ENCODE peak calls at places on chromosomes 5 and 9, in eight cellular contexts. B is GM23338, O is kidney epithelial cell, C is neural progenitor cell, K is astrocyte, S is gastrocnemius medialis, V is H7, M is bronchial epithelial cell. H is an unnamed sample.

GRCh38 chr9:136596630-136597031 is 50.8 kb upstream of the NOTCH1 start:
- DNase-seq in B (no peak), O (no peak), C (no peak), K (no peak), S (no peak), V (no peak), M (no peak), H (no peak)

GRCh38 chr5:1749346-1750124 is 50.1 kb downstream of the MRPL36 start:
- DNase-seq in B (no peak), O (no peak), C (no peak), K (no peak), S (peak; percentile 1), V (no peak), M (no peak), H (no peak)

GRCh38 chr9:130042406-130042930 is 521 bp downstream of the FNBP1 start:
- DNase-seq in B (peak; percentile 67), O (no peak), C (peak; percentile 76), K (no peak), S (no peak), V (peak; percentile 87), M (no peak), H (peak; percentile 30)

GRCh38 chr5:169213479-169213878 is 87.5 kb downstream of the SLIT3 start:
- DNase-seq in B (no peak), O (no peak), C (no peak), K (peak; percentile 49), S (no peak), V (no peak), M (peak; percentile 15), H (no peak)

GRCh38 chr5:31626604-31627234 is 12.2 kb upstream of the PDZD2 start:
- DNase-seq in B (no peak), O (no peak), C (no peak), K (no peak), S (no peak), V (no peak), M (no peak), H (no peak)

GRCh38 chr5:78669331-78669730 is 20.8 kb upstream of the LHFPL2 start:
- DNase-seq in B (no peak), O (no peak), C (no peak), K (no peak), S (no peak), V (no peak), M (no peak), H (no peak)

GRCh38 chr9:127215266-127216209 is 49.0 kb upstream of the GARNL3 start:
- DNase-seq in B (no peak), O (no peak), C (no peak), K (no peak), S (no peak), V (peak; percentile 13), M (no peak), H (no peak)

GRCh38 chr9:69809304-69809863 is 11.2 kb upstream of the CFAP95 start:
- DNase-seq in B (peak; percentile 83), O (no peak), C (peak; percentile 39), K (no peak), S (no peak), V (peak; percentile 65), M (peak; percentile 29), H (no peak)

GRCh38 chr5:40474250-40474649 is 205.5 kb upstream of the PTGER4 start:
- DNase-seq in B (peak; percentile 30), O (no peak), C (peak; percentile 54), K (no peak), S (no peak), V (no peak), M (no peak), H (no peak)

GRCh38 chr5:95826949-95827595 is 4.5 kb upstream of the GLRX start:
- DNase-seq in B (no peak), O (no peak), C (no peak), K (no peak), S (no peak), V (no peak), M (no peak), H (no peak)

GRCh38 chr5:33338336-33339110 is 102.2 kb upstream of the TARS1 start:
- DNase-seq in B (no peak), O (no peak), C (no peak), K (no peak), S (no peak), V (no peak), M (no peak), H (no peak)

GRCh38 chr5:9546973-9547947 is 1.4 kb upstream of the SEMA5A start:
- DNase-seq in B (peak; percentile 63), O (no peak), C (peak; percentile 67), K (peak; percentile 77), S (no peak), V (peak; percentile 52), M (peak; percentile 27), H (peak; percentile 96)

GRCh38 chr9:124266139-124266825 is 8.5 kb downstream of the NEK6 start:
- DNase-seq in B (no peak), O (no peak), C (no peak), K (peak; percentile 64), S (no peak), V (no peak), M (no peak), H (peak; percentile 26)

GRCh38 chr5:146877783-146878470 is 630 bp downstream of the PPP2R2B start:
- DNase-seq in B (peak; percentile 76), O (no peak), C (peak; percentile 76), K (peak; percentile 46), S (no peak), V (peak; percentile 83), M (no peak), H (peak; percentile 43)

GRCh38 chr5:68343421-68343826 is 127.9 kb downstream of the PIK3R1 start:
- DNase-seq in B (no peak), O (peak; percentile 85), C (no peak), K (peak; percentile 91), S (peak; percentile 89), V (no peak), M (peak; percentile 93), H (peak; percentile 82)

GRCh38 chr9:132910376-132910775 is 31.7 kb downstream of the SPACA9 start:
- DNase-seq in B (no peak), O (no peak), C (no peak), K (no peak), S (no peak), V (no peak), M (peak; percentile 12), H (no peak)

GRCh38 chr5:126480824-126481223 is 57.6 kb downstream of the GRAMD2B start:
- DNase-seq in B (no peak), O (no peak), C (no peak), K (no peak), S (no peak), V (no peak), M (no peak), H (no peak)

GRCh38 chr5:126479810-126480209 is 56.6 kb downstream of the GRAMD2B start:
- DNase-seq in B (no peak), O (no peak), C (no peak), K (no peak), S (no peak), V (no peak), M (no peak), H (no peak)

GRCh38 chr5:126481243-126481642 is 58.0 kb downstream of the GRAMD2B start:
- DNase-seq in B (no peak), O (no peak), C (no peak), K (peak; percentile 79), S (no peak), V (no peak), M (no peak), H (no peak)

GRCh38 chr5:126477681-126478117 is 54.5 kb downstream of the GRAMD2B start:
- DNase-seq in B (no peak), O (no peak), C (no peak), K (peak; percentile 12), S (no peak), V (no peak), M (no peak), H (peak; percentile 10)

GRCh38 chr5:126477281-126477680 is 54.1 kb downstream of the GRAMD2B start:
- DNase-seq in B (no peak), O (no peak), C (no peak), K (peak; percentile 68), S (no peak), V (no peak), M (no peak), H (no peak)
- H3K36me3 ChIP-seq in B (peaks cover 17% of the 10 kb centered on the region), O (peaks cover 1% of the 10 kb centered on the region), C (no peaks in the 10 kb centered on the region), K (peaks cover 25% of the 10 kb centered on the region), S (no peaks in the 10 kb centered on the region), V (peaks cover 12% of the 10 kb centered on the region), M (peaks cover 1% of the 10 kb centered on the region), H (no peaks in the 10 kb centered on the region)

DNA sequence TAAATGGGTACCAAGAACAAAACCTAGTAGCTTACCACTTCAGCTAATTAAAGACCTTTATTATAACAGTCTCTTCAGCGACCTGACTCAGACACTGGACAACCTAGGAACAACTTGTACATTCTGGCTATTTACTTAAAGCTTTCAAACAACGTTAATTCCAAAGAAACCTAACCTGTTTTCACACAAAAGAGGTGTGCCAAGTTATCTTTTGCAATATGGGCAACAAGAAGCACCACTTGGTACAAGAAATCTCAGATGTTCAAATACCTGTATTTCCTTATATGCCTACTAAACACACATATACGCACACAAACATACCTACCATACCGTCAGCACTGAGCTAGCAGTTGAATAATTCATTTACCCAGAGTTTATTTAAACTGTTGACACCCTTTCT is 23.0 kb downstream of the RNF145 start:
- DNase-seq in B (no peak), O (no peak), C (no peak), K (no peak), S (no peak), V (no peak), M (peak; percentile 90), H (no peak)
- H3K36me3 ChIP-seq in B (no peaks in the 10 kb centered on the region), O (no peaks in the 10 kb centered on the region), C (peaks cover 15% of the 10 kb centered on the region), K (peaks cover 7% of the 10 kb centered on the region), S (no peaks in the 10 kb centered on the region), V (no peaks in the 10 kb centered on the region), M (peaks cover 2% of the 10 kb centered on the region), H (peaks cover 31% of the 10 kb centered on the region)

DNA sequence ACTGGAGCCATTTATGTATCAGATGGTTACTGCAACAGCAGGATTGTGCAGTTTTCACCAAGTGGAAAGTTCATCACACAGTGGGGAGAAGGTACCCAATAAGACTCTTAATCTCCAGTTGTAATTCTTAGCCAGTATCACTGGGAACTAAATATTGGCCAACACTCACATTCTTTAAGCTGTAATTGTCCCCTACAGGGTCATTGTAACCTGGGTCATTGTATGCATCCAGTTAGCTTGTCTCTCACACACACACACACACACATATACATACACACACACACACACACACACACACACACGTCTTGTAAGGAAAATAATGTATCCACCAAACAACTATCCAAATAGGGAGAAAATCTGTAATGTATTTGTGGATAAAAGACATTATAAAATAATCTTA is 113.0 kb downstream of the GIN1 start:
- DNase-seq in B (no peak), O (no peak), C (no peak), K (no peak), S (no peak), V (no peak), M (no peak), H (no peak)
- H3K36me3 ChIP-seq in B (no peaks in the 10 kb centered on the region), O (no peaks in the 10 kb centered on the region), C (peaks cover 12% of the 10 kb centered on the region), K (peaks cover 3% of the 10 kb centered on the region), S (no peaks in the 10 kb centered on the region), V (no peaks in the 10 kb centered on the region), M (no peaks in the 10 kb centered on the region), H (no peaks in the 10 kb centered on the region)

DNA sequence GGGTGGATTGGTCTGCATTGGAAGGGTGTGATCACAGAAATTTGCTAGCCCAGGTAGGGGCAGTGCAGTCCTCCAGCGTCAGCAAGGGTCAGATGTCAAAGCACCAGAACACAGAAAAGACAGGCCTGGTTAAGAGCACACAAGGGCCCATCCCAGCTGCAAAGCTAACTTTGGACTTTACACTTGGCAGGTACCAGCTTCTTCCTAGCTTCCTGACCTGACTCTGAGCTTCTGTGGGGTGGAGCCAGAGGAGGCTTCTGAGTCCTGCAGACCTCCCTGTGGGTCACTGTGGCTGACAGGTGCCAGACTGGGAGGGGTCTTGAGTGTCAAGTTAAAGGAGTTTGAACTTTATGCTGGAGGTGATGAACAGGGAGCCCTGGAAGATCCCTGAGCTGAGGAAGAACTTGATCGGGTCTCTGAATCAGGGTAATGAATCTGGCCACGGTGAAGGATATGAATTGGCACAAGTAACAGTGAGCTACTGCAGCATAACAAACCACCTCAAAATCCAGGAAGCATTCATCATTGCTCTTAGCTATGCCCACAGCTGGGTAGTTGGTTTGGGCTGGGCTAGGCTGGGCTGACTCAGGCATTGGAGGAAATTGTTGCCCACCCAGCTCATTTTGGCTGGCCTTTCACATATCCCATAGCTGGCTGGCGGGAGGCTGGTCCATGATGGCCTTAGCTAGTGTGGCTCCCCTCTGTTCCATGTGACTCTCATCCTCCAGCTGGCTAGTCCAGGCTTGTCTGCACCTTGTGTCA is 63.4 kb downstream of the BARX1 start:
- DNase-seq in B (no peak), O (no peak), C (no peak), K (no peak), S (no peak), V (no peak), M (no peak), H (no peak)
- H3K36me3 ChIP-seq in B (no peaks in the 10 kb centered on the region), O (no peaks in the 10 kb centered on the region), C (no peaks in the 10 kb centered on the region), K (no peaks in the 10 kb centered on the region), S (no peaks in the 10 kb centered on the region), V (no peaks in the 10 kb centered on the region), M (no peaks in the 10 kb centered on the region), H (no peaks in the 10 kb centered on the region)

H was measured in MG63.